ENCODE peak calls at places on chromosomes 7 and 10, in seven cellular contexts. S is effector CD4-positive, alpha-beta T cell; I is memory B cell; K is activated T-helper 1 cell treated with Interleukin-2 at 50 U/mL for 16 hours; U is T-helper 1 cell; O is NCI-H774; L is upper lobe of right lung. F is an unnamed sample.

GRCh38 chr10:3380392-3381050 is 207.9 kb upstream of the PITRM1 start:
- DNase-seq in L (no peak), O (no peak), I (no peak), U (no peak), K (no peak), S (no peak), F (no peak)

GRCh38 chr10:133162910-133163856 is 3.2 kb downstream of the KNDC1 start:
- DNase-seq in I (no peak), O (no peak), U (no peak), L (no peak), K (no peak), S (no peak), F (no peak)

GRCh38 chr7:28768577-28769147 is 189.5 kb downstream of the TRIL start:
- DNase-seq in U (no peak), I (no peak), S (no peak), K (no peak), L (no peak), O (no peak), F (no peak)

GRCh38 chr7:136039577-136040345 is 62.6 kb upstream of the MTPN start:
- DNase-seq in I (no peak), L (no peak), O (no peak), U (no peak), S (no peak), K (no peak), F (peak)

GRCh38 chr10:132384618-132385510 is 12.1 kb upstream of the PWWP2B start:
- DNase-seq in L (peak), S (no peak), U (no peak), K (no peak), I (no peak), O (no peak), F (no peak)

GRCh38 chr7:88106430-88106829 is 113.4 kb downstream of the SRI start:
- DNase-seq in I (no peak), U (no peak), O (no peak), S (no peak), L (no peak), K (no peak), F (no peak)

GRCh38 chr7:137760111-137760510 is 86.7 kb downstream of the DGKI start:
- DNase-seq in U (no peak), O (no peak), K (no peak), I (no peak), S (no peak), L (no peak), F (peak)

GRCh38 chr7:157497744-157498541 is 161.1 kb downstream of the DNAJB6 start:
- DNase-seq in L (peak), U (no peak), S (no peak), K (no peak), I (no peak), O (no peak), F (no peak)

GRCh38 chr7:47413526-47414341 is 168.2 kb downstream of the TNS3 start:
- DNase-seq in L (no peak), I (no peak), U (no peak), S (no peak), O (no peak), K (no peak), F (no peak)

GRCh38 chr7:85405016-85405415 is 218.2 kb upstream of the SEMA3D start:
- DNase-seq in O (no peak), I (no peak), K (no peak), L (no peak), S (no peak), U (no peak), F (no peak)

GRCh38 chr10:89891006-89891405 is 189.6 kb downstream of the KIF20B start:
- DNase-seq in O (no peak), K (no peak), S (no peak), L (no peak), U (no peak), I (no peak), F (no peak)

GRCh38 chr10:28592953-28593352 is 60.0 kb downstream of the WAC start:
- DNase-seq in S (no peak), I (no peak), K (no peak), L (no peak), O (no peak), U (no peak), F (no peak)

GRCh38 chr10:504806-505205 is 184.7 kb downstream of the DIP2C start:
- DNase-seq in L (peak), I (no peak), O (no peak), U (no peak), K (no peak), S (no peak), F (no peak)

GRCh38 chr7:80632819-80633218 is 5.6 kb upstream of the CD36 start:
- DNase-seq in I (no peak), K (no peak), L (no peak), U (no peak), S (no peak), O (no peak), F (no peak)

GRCh38 chr7:1028044-1028770 is 16.1 kb upstream of the GPR146 start:
- DNase-seq in U (peak), S (peak), I (peak), K (peak), L (peak), O (peak), F (peak)

GRCh38 chr7:29924006-29924405 is 65.6 kb downstream of the SCRN1 start:
- DNase-seq in U (no peak), K (no peak), I (no peak), O (no peak), S (no peak), L (no peak), F (no peak)

GRCh38 chr7:139829654-139830130 is 628 bp downstream of the TBXAS1 start:
- DNase-seq in I (no peak), O (no peak), K (no peak), S (no peak), L (no peak), U (no peak), F (no peak)

GRCh38 chr10:32197423-32197822 is 141.2 kb upstream of the KIF5B start:
- DNase-seq in I (no peak), K (no peak), S (no peak), O (no peak), U (no peak), L (no peak), F (no peak)

GRCh38 chr7:98697083-98697482 is 80.0 kb downstream of the NPTX2 start:
- DNase-seq in K (no peak), O (no peak), L (no peak), S (no peak), I (no peak), U (no peak), F (no peak)

GRCh38 chr7:123771846-123772245 is 23.0 kb upstream of the WASL start:
- DNase-seq in L (no peak), O (no peak), K (no peak), I (no peak), U (no peak), S (no peak), F (no peak)